ENCODE peak calls at places on chromosomes 11 and 22, in seven cellular contexts. W, D, R, K, P, I and F are unnamed samples.

GRCh38 chr11:62547691-62548281 is 1.2 kb upstream of the AHNAK start:
- DNase-seq in W (no peak), D (peak), R (no peak), K (no peak), P (no peak), I (no peak), F (peak)

GRCh38 chr22:35230839-35231584 is 26.3 kb upstream of the HMGXB4 start:
- DNase-seq in W (peak), D (peak), R (peak), K (no peak), P (no peak), I (peak), F (no peak)

GRCh38 chr11:22792497-22792896 is 37.1 kb downstream of the SVIP start:
- DNase-seq in W (peak), D (peak), R (peak), K (no peak), P (no peak), I (no peak), F (no peak)

GRCh38 chr11:128906185-128907065 is 15.3 kb downstream of the KCNJ5 start:
- DNase-seq in W (no peak), D (no peak), R (no peak), K (no peak), P (no peak), I (no peak), F (no peak)

GRCh38 chr11:10371926-10372641 is 67.2 kb downstream of the ADM start:
- DNase-seq in W (no peak), D (no peak), R (no peak), K (no peak), P (no peak), I (no peak), F (no peak)

GRCh38 chr22:31142285-31142684 is 2.0 kb upstream of the PLA2G3 start:
- DNase-seq in W (no peak), D (no peak), R (no peak), K (no peak), P (no peak), I (no peak), F (no peak)

GRCh38 chr11:203945-204586 is 3.1 kb downstream of the BET1L start:
- DNase-seq in W (no peak), D (no peak), R (no peak), K (no peak), P (no peak), I (no peak), F (no peak)

GRCh38 chr22:19438286-19438685 is 5.9 kb downstream of the MRPL40 start:
- DNase-seq in W (no peak), D (no peak), R (no peak), K (no peak), P (no peak), I (no peak), F (no peak)

GRCh38 chr11:3954448-3955298 is 99.2 kb downstream of the STIM1 start:
- DNase-seq in W (no peak), D (no peak), R (peak), K (no peak), P (no peak), I (no peak), F (no peak)

GRCh38 chr22:48485144-48486135 is 1342.2 kb downstream of the BRD1 start:
- DNase-seq in W (no peak), D (no peak), R (no peak), K (no peak), P (no peak), I (no peak), F (no peak)

GRCh38 chr22:38798496-38798895 is 4.6 kb upstream of the DNAL4 start:
- DNase-seq in W (no peak), D (no peak), R (no peak), K (no peak), P (no peak), I (no peak), F (no peak)

GRCh38 chr22:38793721-38794466 is at the start of gene DNAL4:
- DNase-seq in W (peak), D (peak), R (peak), K (peak), P (peak), I (peak), F (peak)

GRCh38 chr22:38799265-38800002 is 5.5 kb upstream of the DNAL4 start:
- DNase-seq in W (no peak), D (no peak), R (peak), K (no peak), P (no peak), I (no peak), F (no peak)

GRCh38 chr22:38795569-38795968 is 1.6 kb upstream of the DNAL4 start:
- DNase-seq in W (no peak), D (no peak), R (no peak), K (no peak), P (no peak), I (no peak), F (no peak)

GRCh38 chr22:38796262-38796957 is 2.5 kb upstream of the DNAL4 start:
- DNase-seq in W (no peak), D (no peak), R (no peak), K (no peak), P (no peak), I (no peak), F (no peak)
- TF ChIP-seq JUND in W (no peak), D (no peak), R (no peak), K (no peak), P (no peak), I (no peak), F (no peak)

GRCh38 chr22:27149886-27150529 is 492.6 kb downstream of the MIAT start:
- DNase-seq in W (no peak), D (no peak), R (no peak), K (no peak), P (no peak), I (no peak), F (no peak)
- TF ChIP-seq JUND in W (no peak), D (no peak), R (no peak), K (no peak), P (no peak), I (no peak), F (no peak)

GRCh38 chr11:76293189-76293631 is 86.9 kb upstream of the WNT11 start:
- DNase-seq in W (no peak), D (no peak), R (no peak), K (no peak), P (peak), I (no peak), F (no peak)

GRCh38 chr11:76297143-76297542 is 83.8 kb downstream of the THAP12 start:
- DNase-seq in W (no peak), D (no peak), R (no peak), K (no peak), P (no peak), I (no peak), F (no peak)

GRCh38 chr11:76292583-76293188 is 86.4 kb upstream of the WNT11 start:
- DNase-seq in W (no peak), D (no peak), R (no peak), K (no peak), P (no peak), I (no peak), F (no peak)

GRCh38 chr11:76298255-76298654 is 82.7 kb downstream of the THAP12 start:
- DNase-seq in W (no peak), D (no peak), R (no peak), K (no peak), P (no peak), I (no peak), F (no peak)

GRCh38 chr11:76296731-76297130 is 84.2 kb downstream of the THAP12 start:
- DNase-seq in W (no peak), D (no peak), R (no peak), K (no peak), P (no peak), I (no peak), F (no peak)
- TF ChIP-seq JUND in W (no peak), D (no peak), R (no peak), K (no peak), P (no peak), I (no peak), F (no peak)

DNA sequence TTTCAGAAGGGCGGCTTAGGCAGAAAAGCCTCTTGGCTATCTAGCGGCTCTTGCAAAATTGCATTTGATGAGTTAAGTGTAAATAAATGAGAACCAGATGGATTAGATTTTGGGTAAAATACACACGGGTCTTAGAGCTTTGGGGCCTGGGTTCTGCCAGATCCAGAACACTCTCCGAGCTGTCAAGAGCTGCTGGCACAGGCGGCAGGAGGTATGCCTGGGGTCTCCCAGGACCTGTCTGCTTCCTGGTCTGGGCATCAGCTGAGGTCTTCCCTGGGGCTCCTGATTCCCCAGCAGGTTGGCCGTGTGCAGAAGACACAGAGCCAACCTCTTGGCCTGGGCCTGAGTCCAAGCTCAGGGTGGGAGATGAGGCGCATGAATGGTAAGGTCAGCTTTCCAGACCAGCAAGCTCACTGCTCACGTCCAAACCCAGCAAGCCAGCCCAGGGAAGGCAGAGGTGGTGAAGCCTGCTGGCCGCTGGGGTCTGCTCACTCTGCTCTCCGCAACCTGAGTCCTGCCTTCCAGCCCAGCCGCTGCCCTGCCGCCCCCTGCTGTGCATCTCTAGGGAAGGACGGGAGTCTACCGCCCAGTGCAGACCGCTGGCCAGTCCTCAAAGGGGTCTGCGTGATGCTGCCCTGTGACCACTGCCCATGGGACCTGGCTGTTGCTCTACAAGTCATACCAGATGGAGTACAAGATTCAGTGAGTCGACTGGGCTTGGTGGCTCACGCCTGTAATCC is 44.9 kb downstream of the SCUBE1 start:
- DNase-seq in W (no peak), D (no peak), R (peak), K (no peak), P (no peak), I (peak), F (no peak)
- TF ChIP-seq JUND in W (no peak), D (no peak), R (no peak), K (no peak), P (no peak), I (no peak), F (no peak)

GRCh38 chr11:134047586-134047999 is 21.3 kb upstream of the JAM3 start:
- DNase-seq in W (no peak), D (no peak), R (peak), K (no peak), P (no peak), I (no peak), F (no peak)
- TF ChIP-seq JUND in W (no peak), D (no peak), R (no peak), K (no peak), P (no peak), I (no peak), F (no peak)

GRCh38 chr22:24997023-24997422 is 44.5 kb downstream of the KIAA1671 start:
- DNase-seq in W (no peak), D (no peak), R (no peak), K (no peak), P (no peak), I (no peak), F (no peak)

GRCh38 chr22:24992946-24993345 is 40.4 kb downstream of the KIAA1671 start:
- DNase-seq in W (no peak), D (no peak), R (no peak), K (no peak), P (no peak), I (no peak), F (no peak)

GRCh38 chr22:24995649-24996180 is 43.2 kb downstream of the KIAA1671 start:
- DNase-seq in W (no peak), D (no peak), R (no peak), K (no peak), P (no peak), I (no peak), F (no peak)

GRCh38 chr22:24996420-24996952 is 44.0 kb downstream of the KIAA1671 start:
- DNase-seq in W (peak), D (no peak), R (no peak), K (peak), P (no peak), I (peak), F (peak)

GRCh38 chr22:24994070-24994763 is 41.7 kb downstream of the KIAA1671 start:
- DNase-seq in W (peak), D (no peak), R (no peak), K (no peak), P (no peak), I (no peak), F (peak)
- TF ChIP-seq JUND in W (peak), D (no peak), R (no peak), K (peak), P (no peak), I (no peak), F (no peak)

GRCh38 chr11:126072821-126073594 is 10.3 kb upstream of the CDON start:
- DNase-seq in W (no peak), D (no peak), R (no peak), K (no peak), P (no peak), I (no peak), F (no peak)

GRCh38 chr11:126076641-126077040 is 14.0 kb upstream of the CDON start:
- DNase-seq in W (no peak), D (no peak), R (no peak), K (no peak), P (no peak), I (no peak), F (no peak)

DNA sequence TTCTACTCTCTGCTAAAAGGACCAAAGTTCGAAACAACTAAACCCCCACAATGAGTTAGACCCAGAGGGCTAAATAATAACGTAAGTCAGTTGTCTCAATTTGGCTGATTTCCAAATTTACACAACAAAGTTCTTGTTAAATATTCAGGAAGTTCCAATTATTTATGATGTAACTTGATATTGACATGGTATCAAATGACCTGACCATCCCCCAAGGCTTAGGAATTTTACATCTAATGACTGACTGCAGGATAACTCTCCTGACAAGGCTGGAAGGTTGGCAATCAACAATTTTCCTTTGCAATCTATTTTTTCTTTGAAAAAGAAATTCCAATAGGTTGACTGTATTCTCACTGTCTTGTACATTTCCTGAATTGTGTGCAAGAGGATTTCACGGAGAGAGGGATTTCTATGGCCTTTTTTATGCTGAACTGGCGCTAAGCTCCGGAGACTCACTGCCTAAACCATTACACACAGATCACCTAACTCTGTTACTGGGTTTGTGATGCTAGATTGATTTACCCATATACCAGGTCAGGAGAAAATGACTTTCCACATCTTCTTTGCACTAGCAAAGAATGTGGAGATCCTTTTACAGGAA is 9.6 kb upstream of the CDON start:
- DNase-seq in W (no peak), D (peak), R (no peak), K (no peak), P (no peak), I (no peak), F (no peak)
- TF ChIP-seq JUND in W (no peak), D (no peak), R (no peak), K (no peak), P (no peak), I (no peak), F (no peak)

GRCh38 chr22:36938886-36939285 is 25.5 kb downstream of the CSF2RB start:
- DNase-seq in W (no peak), D (no peak), R (no peak), K (no peak), P (no peak), I (no peak), F (no peak)
- TF ChIP-seq JUND in W (no peak), D (no peak), R (no peak), K (no peak), P (no peak), I (no peak), F (no peak)

DNA sequence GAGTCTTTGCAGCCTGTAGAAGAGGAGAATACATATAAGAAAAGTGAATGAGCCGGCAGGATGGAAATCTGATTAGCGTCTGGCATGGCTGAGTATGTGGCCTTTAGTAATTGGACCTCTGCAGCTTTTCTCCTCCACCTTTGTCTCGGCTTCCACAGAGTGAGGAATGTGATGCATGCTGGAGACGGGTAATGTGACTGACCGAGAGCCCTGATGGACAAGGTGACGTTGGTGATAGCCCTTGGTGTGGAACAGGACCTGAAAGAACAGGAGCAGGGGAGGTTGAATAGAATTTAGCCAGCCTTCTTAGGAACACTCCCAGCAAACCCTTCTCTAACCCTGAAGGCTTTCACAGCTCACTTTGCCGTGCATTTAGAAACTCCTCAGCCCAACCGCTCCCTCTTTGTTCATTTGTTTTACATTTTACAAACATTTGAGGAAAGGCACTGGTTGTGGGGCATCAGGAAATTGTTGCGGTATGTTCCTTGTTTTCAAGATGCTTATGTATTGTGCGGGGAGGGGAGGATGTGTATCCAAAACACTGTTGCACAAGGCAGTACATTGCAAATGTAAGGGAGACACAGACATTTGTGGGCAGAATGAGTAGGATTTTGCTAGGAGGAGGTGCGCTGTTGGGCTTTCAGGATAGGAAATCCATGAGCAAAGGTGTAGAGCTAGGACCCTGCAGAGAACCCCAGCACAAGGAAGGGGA is 6.9 kb downstream of the GTPBP1 start:
- DNase-seq in W (no peak), D (no peak), R (no peak), K (no peak), P (no peak), I (no peak), F (no peak)
- TF ChIP-seq JUND in W (no peak), D (no peak), R (no peak), K (no peak), P (no peak), I (no peak), F (no peak)